ENCODE peak calls at places on chromosomes 7 and 10, in five cellular contexts. E is A549, X is HepG2, H is ovary, D is heart left ventricle. C is an unnamed sample.

GRCh38 chr7:132575336-132575986 is 809 bp downstream of the PLXNA4 start:
- DNase-seq in E (peak), X (no peak), H (peak), D (peak), C (peak)

GRCh38 chr10:71911296-71911954 is 52.8 kb upstream of the CHST3 start:
- DNase-seq in E (no peak), X (no peak), H (no peak), D (peak), C (no peak)

GRCh38 chr7:15862016-15862780 is 175.7 kb upstream of the MEOX2 start:
- DNase-seq in E (no peak), X (no peak), H (no peak), D (no peak), C (no peak)

GRCh38 chr10:416091-416515 is 273.4 kb downstream of the DIP2C start:
- DNase-seq in E (no peak), X (peak), H (no peak), D (no peak), C (no peak)

GRCh38 chr10:126177414-126178030 is 210.8 kb downstream of the ADAM12 start:
- DNase-seq in E (no peak), X (no peak), H (no peak), D (no peak), C (no peak)

GRCh38 chr10:107163086-107163880 is 1.2 kb downstream of the SORCS1 start:
- DNase-seq in E (no peak), X (peak), H (no peak), D (no peak), C (peak)

GRCh38 chr10:1050145-1050544 is 1.2 kb upstream of the IDI1 start:
- DNase-seq in E (no peak), X (peak), H (no peak), D (no peak), C (peak)

GRCh38 chr7:137754076-137754851 is 92.5 kb downstream of the DGKI start:
- DNase-seq in E (no peak), X (no peak), H (no peak), D (no peak), C (no peak)

DNA sequence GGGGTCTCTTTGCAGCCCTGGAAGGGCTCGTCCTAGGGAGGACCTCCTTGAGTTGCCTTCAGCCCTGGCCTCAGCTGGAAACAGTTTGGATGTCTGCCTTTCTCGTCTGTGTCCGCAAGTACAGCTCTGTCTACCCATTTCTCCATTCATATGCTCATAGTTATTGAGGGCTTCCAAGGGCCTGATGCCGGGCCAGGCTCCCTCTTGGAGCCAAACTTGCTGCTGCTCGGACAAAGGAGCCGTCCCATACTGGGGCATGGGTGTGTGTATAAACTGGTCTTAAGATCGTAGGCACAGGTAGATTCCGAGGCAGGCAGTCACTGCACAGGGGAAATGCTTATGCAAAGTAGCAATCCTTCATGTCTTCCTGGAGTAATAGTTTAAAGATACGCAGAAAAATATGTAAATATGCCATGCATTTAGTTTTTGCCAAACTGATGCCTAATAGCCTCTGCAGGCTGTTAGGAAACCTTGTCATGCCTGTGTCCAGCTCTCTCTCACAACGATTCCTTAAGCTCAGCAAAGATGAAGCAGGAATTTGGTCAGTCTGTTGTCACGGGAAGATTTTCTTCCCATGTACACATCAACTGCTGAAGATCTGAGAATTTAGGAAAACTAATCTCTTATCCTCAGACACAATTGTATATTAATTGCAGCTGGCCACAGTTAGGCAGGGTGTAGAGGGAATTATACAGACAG is 116.9 kb upstream of the BTBD16 start:
- DNase-seq in E (no peak), X (no peak), H (no peak), D (no peak), C (no peak)
- H3K27ac ChIP-seq in E (peak), X (no peak), H (peak), D (peak), C (no peak)

DNA sequence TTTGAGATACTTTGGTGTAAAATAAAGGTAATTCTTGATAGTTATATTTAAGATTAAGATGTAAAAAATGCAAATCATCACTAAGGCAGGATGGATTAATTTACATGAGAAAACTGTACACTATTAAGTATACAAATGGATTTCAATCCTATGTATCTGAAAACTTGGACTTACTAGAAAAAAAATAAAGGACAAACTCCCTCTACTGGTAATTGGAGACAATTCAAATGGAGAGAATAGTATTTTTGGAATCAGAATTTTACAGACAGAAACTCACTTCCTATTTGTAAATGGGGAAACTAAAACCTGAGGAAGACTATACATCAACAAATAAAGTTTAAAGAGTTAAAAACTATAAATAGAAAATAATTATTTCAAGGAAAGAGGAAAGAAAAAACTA is 62.6 kb downstream of the CUL2 start:
- DNase-seq in E (no peak), X (peak), H (no peak), D (no peak), C (no peak)
- TF ChIP-seq CTCF in E (peak), X (no peak), H (no peak), D (no peak), C (peak)

GRCh38 chr7:107579546-107579880 is 533 bp upstream of the BCAP29 start:
- DNase-seq in E (peak), X (peak), H (no peak), D (no peak), C (no peak)

GRCh38 chr7:107581387-107582013 is 1.5 kb downstream of the BCAP29 start:
- DNase-seq in E (no peak), X (no peak), H (no peak), D (no peak), C (no peak)

GRCh38 chr7:107580716-107581383 is 804 bp downstream of the BCAP29 start:
- DNase-seq in E (no peak), X (no peak), H (no peak), D (no peak), C (no peak)

GRCh38 chr7:107582906-107583305 is 2.9 kb downstream of the BCAP29 start:
- DNase-seq in E (no peak), X (no peak), H (no peak), D (no peak), C (no peak)

DNA sequence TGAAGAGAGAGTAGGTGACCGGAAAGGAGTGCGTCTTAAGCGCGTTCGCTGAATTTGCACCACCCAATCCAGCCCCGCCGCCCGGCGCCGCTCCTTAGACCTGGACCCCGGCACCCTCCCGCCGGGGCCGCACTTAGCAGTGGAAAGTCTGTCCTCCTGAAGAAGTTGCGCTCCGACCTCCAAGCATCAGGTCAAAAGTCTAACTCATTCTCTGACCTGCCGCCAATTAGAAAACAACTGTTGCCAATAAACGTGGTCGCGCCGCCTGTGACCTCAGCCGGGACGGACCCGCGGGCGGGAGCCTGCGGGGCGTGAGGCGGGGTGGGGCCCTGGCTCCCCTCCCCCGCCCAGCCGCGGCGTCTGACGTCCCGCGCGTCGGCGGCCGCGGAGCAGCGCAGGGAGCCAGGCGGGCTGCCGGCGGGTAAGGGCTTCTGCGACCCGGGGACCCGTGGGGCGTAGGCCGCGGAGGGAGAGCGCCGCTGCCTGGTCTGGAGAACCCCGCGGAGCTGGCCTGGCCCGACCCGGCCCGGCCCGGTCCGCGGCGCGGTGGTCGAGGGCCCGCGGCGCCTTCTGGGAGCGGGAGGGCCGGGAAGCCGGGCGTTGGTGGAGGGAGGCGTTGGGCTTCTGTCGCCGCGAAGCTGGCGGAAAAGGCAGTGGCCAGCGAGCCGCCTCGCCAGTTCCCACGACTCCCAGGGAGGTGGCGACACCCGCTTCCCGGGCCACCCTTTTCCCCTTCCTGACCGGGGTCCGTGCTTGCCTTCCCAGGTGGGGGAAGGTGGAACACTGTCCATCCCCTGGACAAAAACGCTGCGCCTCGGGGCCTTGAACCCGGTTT is at the start of gene BCAP29:
- DNase-seq in E (peak), X (peak), H (peak), D (peak), C (peak)
- TF ChIP-seq POLR2A in E (peak), X (peak), H (peak), D (peak), C (no peak)

GRCh38 chr7:142859829-142860228 is 5.0 kb downstream of the EPHB6 start:
- DNase-seq in E (no peak), X (no peak), H (peak), D (no peak), C (peak)
- H3K27ac ChIP-seq in E (no peak), X (no peak), H (no peak), D (no peak), C (no peak)

C was measured in testis.